ENCODE peak calls at places on chromosomes 12 and 14, in four cellular contexts. C is HTR-8/SVneo, S is EL, H is AG08396. U is an unnamed sample.

GRCh38 chr14:104499784-104500496 is 79.6 kb upstream of the C14orf180 start:
- DNase-seq in C (no peak), S (no peak), H (no peak), U (no peak)

GRCh38 chr14:70257526-70257925 is 68.8 kb upstream of the SLC8A3 start:
- DNase-seq in C (peak), S (peak), H (no peak), U (no peak)

GRCh38 chr14:29724991-29725390 is 202.7 kb downstream of the PRKD1 start:
- DNase-seq in C (no peak), S (no peak), H (no peak), U (no peak)

GRCh38 chr12:83434600-83434999 is 747.9 kb downstream of the TMTC2 start:
- DNase-seq in C (no peak), S (no peak), H (no peak), U (no peak)

GRCh38 chr12:95838125-95838524 is 20.6 kb upstream of the SNRPF start:
- DNase-seq in C (no peak), S (peak), H (no peak), U (peak)

GRCh38 chr12:98514984-98515367 is 414 bp upstream of the TMPO start:
- DNase-seq in C (no peak), S (no peak), H (no peak), U (peak)

GRCh38 chr12:104700324-104700723 is 243.6 kb downstream of the CHST11 start:
- DNase-seq in C (no peak), S (no peak), H (no peak), U (no peak)

GRCh38 chr12:116459921-116460666 is 99.1 kb upstream of the MAP1LC3B2 start:
- DNase-seq in C (no peak), S (no peak), H (no peak), U (no peak)

GRCh38 chr14:63388766-63389431 is 70.2 kb upstream of the GPHB5 start:
- DNase-seq in C (peak), S (peak), H (peak), U (peak)